ENCODE peak calls at places on chromosomes 13 and 19, in eight cellular contexts. One of them, this sample, is unnamed.

GRCh38 chr13:46553886-46554855 is 1.2 kb downstream of the LRCH1 start:
- DNase-seq in PC-3: peak; percentile 78
- DNase-seq in neural progenitor cell: peak; percentile 78
- DNase-seq in hepatocyte: peak; percentile 83
- DNase-seq in GM23338: peak; percentile 78
- DNase-seq in GM23248: peak; percentile 91
- DNase-seq in MM.1S: peak; percentile 43
- DNase-seq in HCT116: peak; percentile 55
- DNase-seq in this sample: peak; percentile 82

GRCh38 chr19:10552596-10553053 is 8.9 kb downstream of the ATG4D start:
- DNase-seq in HCT116: no peak
- DNase-seq in GM23338: peak; percentile 82
- DNase-seq in hepatocyte: no peak
- DNase-seq in PC-3: peak; percentile 47
- DNase-seq in GM23248: peak; percentile 36
- DNase-seq in MM.1S: no peak
- DNase-seq in neural progenitor cell: no peak
- DNase-seq in this sample: peak; percentile 65

GRCh38 chr19:45852941-45853340 is 10.0 kb downstream of the SYMPK start:
- DNase-seq in neural progenitor cell: no peak
- DNase-seq in hepatocyte: no peak
- DNase-seq in GM23338: no peak
- DNase-seq in GM23248: no peak
- DNase-seq in PC-3: no peak
- DNase-seq in MM.1S: no peak
- DNase-seq in HCT116: no peak
- DNase-seq in this sample: no peak

GRCh38 chr13:34217343-34218094 is 399.6 kb downstream of the RFC3 start:
- DNase-seq in GM23338: no peak
- DNase-seq in neural progenitor cell: no peak
- DNase-seq in hepatocyte: no peak
- DNase-seq in HCT116: no peak
- DNase-seq in GM23248: no peak
- DNase-seq in MM.1S: no peak
- DNase-seq in PC-3: no peak
- DNase-seq in this sample: no peak

GRCh38 chr19:57302020-57302465 is 18.2 kb upstream of the ZNF543 start:
- DNase-seq in HCT116: no peak
- DNase-seq in GM23248: peak; percentile 98
- DNase-seq in PC-3: peak; percentile 94
- DNase-seq in hepatocyte: peak; percentile 52
- DNase-seq in MM.1S: no peak
- DNase-seq in GM23338: no peak
- DNase-seq in neural progenitor cell: no peak
- DNase-seq in this sample: no peak

GRCh38 chr13:106555631-106556328 is 12.2 kb downstream of the ARGLU1 start:
- DNase-seq in MM.1S: no peak
- DNase-seq in hepatocyte: no peak
- DNase-seq in GM23338: no peak
- DNase-seq in GM23248: peak; percentile 39
- DNase-seq in neural progenitor cell: no peak
- DNase-seq in PC-3: no peak
- DNase-seq in HCT116: no peak
- DNase-seq in this sample: no peak

GRCh38 chr19:13902993-13903555 is 2.8 kb downstream of the BRME1 start:
- DNase-seq in hepatocyte: no peak
- DNase-seq in GM23338: peak; percentile 65
- DNase-seq in HCT116: no peak
- DNase-seq in neural progenitor cell: no peak
- DNase-seq in GM23248: peak; percentile 13
- DNase-seq in MM.1S: peak; percentile 26
- DNase-seq in PC-3: peak; percentile 54
- DNase-seq in this sample: peak; percentile 51

GRCh38 chr19:4910594-4911273 is 1.4 kb downstream of the UHRF1 start:
- DNase-seq in hepatocyte: no peak
- DNase-seq in neural progenitor cell: peak; percentile 41
- DNase-seq in GM23338: no peak
- DNase-seq in MM.1S: no peak
- DNase-seq in GM23248: peak; percentile 68
- DNase-seq in HCT116: no peak
- DNase-seq in PC-3: peak; percentile 80
- DNase-seq in this sample: peak; percentile 58

GRCh38 chr13:83546476-83546875 is 335.8 kb downstream of the SLITRK1 start:
- DNase-seq in HCT116: no peak
- DNase-seq in GM23338: no peak
- DNase-seq in MM.1S: no peak
- DNase-seq in GM23248: peak; percentile 3
- DNase-seq in PC-3: no peak
- DNase-seq in neural progenitor cell: no peak
- DNase-seq in hepatocyte: no peak
- DNase-seq in this sample: no peak

GRCh38 chr13:31267126-31267784 is 67.5 kb downstream of the B3GLCT start:
- DNase-seq in MM.1S: no peak
- DNase-seq in HCT116: no peak
- DNase-seq in neural progenitor cell: no peak
- DNase-seq in hepatocyte: no peak
- DNase-seq in GM23248: no peak
- DNase-seq in GM23338: no peak
- DNase-seq in PC-3: no peak
- DNase-seq in this sample: no peak

GRCh38 chr19:47124937-47125668 is 5.5 kb upstream of the SAE1 start:
- DNase-seq in neural progenitor cell: peak; percentile 83
- DNase-seq in GM23248: peak; percentile 81
- DNase-seq in GM23338: peak; percentile 96
- DNase-seq in PC-3: peak; percentile 86
- DNase-seq in MM.1S: peak; percentile 55
- DNase-seq in hepatocyte: peak; percentile 86
- DNase-seq in HCT116: peak; percentile 85
- DNase-seq in this sample: peak; percentile 74

GRCh38 chr19:28466107-28467045 is 746.6 kb downstream of the UQCRFS1 start:
- DNase-seq in GM23248: peak; percentile 66
- DNase-seq in MM.1S: peak; percentile 84
- DNase-seq in hepatocyte: peak; percentile 78
- DNase-seq in HCT116: no peak
- DNase-seq in PC-3: peak; percentile 19
- DNase-seq in neural progenitor cell: peak; percentile 76
- DNase-seq in GM23338: peak; percentile 78
- DNase-seq in this sample: peak; percentile 72

GRCh38 chr19:2356036-2356646 is 3.9 kb upstream of the TMPRSS9 start:
- DNase-seq in PC-3: no peak
- DNase-seq in hepatocyte: no peak
- DNase-seq in GM23338: no peak
- DNase-seq in GM23248: no peak
- DNase-seq in MM.1S: no peak
- DNase-seq in neural progenitor cell: no peak
- DNase-seq in HCT116: no peak
- DNase-seq in this sample: no peak

GRCh38 chr13:25652764-25653163 is 281.0 kb downstream of the ATP8A2 start:
- DNase-seq in HCT116: no peak
- DNase-seq in neural progenitor cell: peak; percentile 39
- DNase-seq in GM23338: peak; percentile 71
- DNase-seq in GM23248: no peak
- DNase-seq in MM.1S: no peak
- DNase-seq in hepatocyte: no peak
- DNase-seq in PC-3: no peak
- DNase-seq in this sample: no peak

GRCh38 chr19:35031072-35031881 is 1.0 kb downstream of the SCN1B start:
- DNase-seq in HCT116: no peak
- DNase-seq in MM.1S: no peak
- DNase-seq in hepatocyte: no peak
- DNase-seq in GM23248: peak; percentile 50
- DNase-seq in GM23338: peak; percentile 71
- DNase-seq in PC-3: peak; percentile 30
- DNase-seq in neural progenitor cell: peak; percentile 76
- DNase-seq in this sample: no peak

GRCh38 chr19:2266183-2266993 is 10.2 kb upstream of the JSRP1 start:
- DNase-seq in HCT116: no peak
- DNase-seq in GM23248: peak; percentile 95
- DNase-seq in neural progenitor cell: no peak
- DNase-seq in MM.1S: peak; percentile 62
- DNase-seq in hepatocyte: no peak
- DNase-seq in PC-3: peak; percentile 39
- DNase-seq in GM23338: no peak
- DNase-seq in this sample: peak; percentile 67

GRCh38 chr19:35373492-35373891 is 2.6 kb downstream of the GPR42 start:
- DNase-seq in GM23248: no peak
- DNase-seq in PC-3: no peak
- DNase-seq in GM23338: no peak
- DNase-seq in hepatocyte: no peak
- DNase-seq in HCT116: no peak
- DNase-seq in neural progenitor cell: no peak
- DNase-seq in MM.1S: no peak
- DNase-seq in this sample: no peak

GRCh38 chr19:56141416-56141992 is 417 bp downstream of the ZNF444 start:
- DNase-seq in hepatocyte: peak; percentile 49
- DNase-seq in PC-3: no peak
- DNase-seq in GM23338: peak; percentile 55
- DNase-seq in MM.1S: no peak
- DNase-seq in HCT116: no peak
- DNase-seq in neural progenitor cell: peak; percentile 59
- DNase-seq in GM23248: peak; percentile 59
- DNase-seq in this sample: peak; percentile 25

DNA sequence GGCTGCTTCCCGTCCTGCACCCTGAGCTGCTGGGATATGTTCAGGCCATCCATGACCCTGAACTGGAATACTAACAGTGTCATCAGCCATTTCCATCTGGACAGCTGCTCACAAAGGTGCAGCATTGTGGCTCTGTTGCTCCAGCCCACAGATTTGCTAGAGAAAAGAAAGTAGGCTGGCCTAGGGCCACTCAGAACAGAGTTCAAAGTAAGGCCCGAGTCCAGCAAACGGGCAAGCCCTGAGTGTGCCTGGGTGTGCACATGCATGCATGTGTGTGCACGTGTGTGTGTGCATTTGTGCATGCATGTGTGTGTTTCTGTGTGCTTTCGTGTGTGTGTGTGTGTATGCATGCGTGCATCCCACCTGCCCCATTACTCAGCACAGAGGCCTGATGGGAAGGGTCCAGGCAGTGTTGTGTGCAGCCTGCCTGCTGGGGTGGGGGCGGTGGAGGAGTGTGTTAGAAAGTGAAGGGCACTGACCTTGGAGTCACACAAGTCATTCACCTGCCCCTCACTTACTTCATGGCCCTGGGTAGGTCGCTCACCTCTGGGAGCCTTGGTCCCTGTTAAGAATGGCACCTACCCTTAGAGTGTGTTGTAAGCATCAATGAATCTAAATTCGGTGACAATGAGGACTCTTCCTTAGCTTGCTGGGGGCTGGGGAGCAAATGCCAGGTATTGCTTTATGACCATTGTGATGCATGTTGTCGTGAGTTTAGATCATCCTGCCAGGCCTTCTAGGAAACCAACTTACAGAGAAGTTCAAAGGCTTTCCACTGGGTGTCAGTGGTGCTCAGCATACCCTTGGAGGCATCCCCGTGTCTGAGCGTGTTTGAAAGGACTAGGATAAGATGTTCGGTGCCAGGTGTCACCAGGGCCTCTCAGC is 53.2 kb downstream of the GPR12 start:
- DNase-seq in HCT116: peak; percentile 27
- DNase-seq in MM.1S: peak; percentile 23
- DNase-seq in neural progenitor cell: peak; percentile 76
- DNase-seq in PC-3: peak; percentile 63
- DNase-seq in GM23248: peak; percentile 73
- DNase-seq in hepatocyte: peak; percentile 78
- DNase-seq in GM23338: peak; percentile 91
- DNase-seq in this sample: peak; percentile 65
- TF ChIP-seq EZH2phosphoT487 in HCT116: no peak
- TF ChIP-seq EZH2phosphoT487 in MM.1S: no peak
- TF ChIP-seq EZH2phosphoT487 in neural progenitor cell: no peak
- TF ChIP-seq EZH2phosphoT487 in PC-3: no peak
- TF ChIP-seq EZH2phosphoT487 in GM23248: no peak
- TF ChIP-seq EZH2phosphoT487 in hepatocyte: no peak
- TF ChIP-seq EZH2phosphoT487 in GM23338: no peak
- TF ChIP-seq EZH2phosphoT487 in this sample: no peak

DNA sequence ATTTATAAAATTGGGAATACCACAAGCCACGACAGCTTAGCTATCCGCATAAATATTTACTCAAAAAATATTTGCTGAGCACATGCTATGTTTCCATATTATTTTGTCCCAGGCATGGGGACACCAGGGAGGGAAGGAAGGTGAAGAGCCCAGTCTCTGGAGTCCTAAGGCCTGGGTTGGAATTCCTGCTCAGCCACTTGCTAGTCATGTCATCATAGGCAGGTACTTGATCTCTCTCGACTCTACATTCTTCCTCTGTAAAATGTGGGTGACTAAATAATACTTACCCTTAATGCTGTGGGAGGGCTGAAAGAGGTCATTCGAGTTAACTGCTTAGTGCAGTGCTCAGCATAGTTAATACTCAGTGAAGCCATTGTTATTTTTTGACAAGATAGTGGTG is 4.3 kb upstream of the RNASEH2B start:
- DNase-seq in GM23338: no peak
- DNase-seq in MM.1S: no peak
- DNase-seq in PC-3: no peak
- DNase-seq in GM23248: no peak
- DNase-seq in HCT116: no peak
- DNase-seq in hepatocyte: no peak
- DNase-seq in neural progenitor cell: no peak
- DNase-seq in this sample: no peak
- H3K4me3 ChIP-seq in GM23338: no peak overlapping the region
- H3K4me3 ChIP-seq in MM.1S: no peak overlapping the region
- H3K4me3 ChIP-seq in PC-3: no peak overlapping the region
- H3K4me3 ChIP-seq in GM23248: no peak overlapping the region
- H3K4me3 ChIP-seq in HCT116: no peak overlapping the region
- H3K4me3 ChIP-seq in hepatocyte: no peak overlapping the region
- H3K4me3 ChIP-seq in neural progenitor cell: no peak overlapping the region
- H3K4me3 ChIP-seq in this sample: no peak overlapping the region

GRCh38 chr13:75055296-75055695 is 426.7 kb downstream of the TBC1D4 start:
- DNase-seq in neural progenitor cell: no peak
- DNase-seq in hepatocyte: no peak
- DNase-seq in MM.1S: peak; percentile 36
- DNase-seq in GM23248: no peak
- DNase-seq in PC-3: no peak
- DNase-seq in HCT116: no peak
- DNase-seq in GM23338: no peak
- DNase-seq in this sample: no peak
- H3K4me1 ChIP-seq in neural progenitor cell: no peaks in the 10 kb centered on the region
- H3K4me1 ChIP-seq in hepatocyte: peaks cover 10% of the 10 kb centered on the region
- H3K4me1 ChIP-seq in MM.1S: peaks cover 12% of the 10 kb centered on the region
- H3K4me1 ChIP-seq in GM23248: peaks cover 10% of the 10 kb centered on the region
- H3K4me1 ChIP-seq in PC-3: no peaks in the 10 kb centered on the region
- H3K4me1 ChIP-seq in HCT116: no peaks in the 10 kb centered on the region
- H3K4me1 ChIP-seq in GM23338: no peaks in the 10 kb centered on the region
- H3K4me1 ChIP-seq in this sample: no peaks in the 10 kb centered on the region

DNA sequence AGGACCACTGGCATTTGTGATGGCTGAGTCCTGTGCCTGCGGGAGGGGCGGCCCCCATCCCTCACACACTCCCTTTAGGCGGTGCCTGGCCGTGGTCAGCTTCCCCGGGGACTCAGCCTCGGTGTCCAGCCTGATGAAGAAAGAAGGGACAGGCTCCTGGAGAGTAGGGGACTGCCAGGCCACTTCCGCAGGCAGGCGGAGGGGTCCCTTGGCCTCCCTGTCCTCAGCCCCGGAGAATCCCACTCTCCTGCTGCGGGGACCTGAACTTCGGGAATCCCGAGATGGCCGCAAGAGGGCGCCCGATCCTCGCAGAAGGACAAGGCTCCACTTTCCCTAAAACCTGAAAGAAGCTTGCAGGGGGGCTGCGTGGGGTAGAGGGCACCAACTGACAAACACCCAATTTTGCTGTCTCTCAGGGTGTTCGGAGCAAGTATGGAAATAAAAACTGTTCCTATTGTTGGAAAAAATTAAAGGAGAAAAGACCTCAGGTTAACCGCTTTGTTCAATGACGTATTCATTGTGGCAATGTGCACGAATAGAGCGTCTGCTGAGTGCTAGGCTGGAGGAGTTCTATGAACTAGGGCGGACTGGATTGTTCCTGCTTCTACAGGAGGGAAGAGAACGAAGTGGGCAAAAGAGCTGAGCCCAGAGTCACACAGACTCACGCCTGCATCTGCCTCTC is 297.3 kb downstream of the ZNF536 start:
- DNase-seq in GM23338: peak; percentile 85
- DNase-seq in hepatocyte: peak; percentile 81
- DNase-seq in HCT116: no peak
- DNase-seq in PC-3: peak; percentile 39
- DNase-seq in GM23248: peak; percentile 62
- DNase-seq in MM.1S: peak; percentile 48
- DNase-seq in neural progenitor cell: peak; percentile 80
- DNase-seq in this sample: peak; percentile 34
- TF ChIP-seq EZH2phosphoT487 in GM23338: no peak
- TF ChIP-seq EZH2phosphoT487 in hepatocyte: no peak
- TF ChIP-seq EZH2phosphoT487 in HCT116: no peak
- TF ChIP-seq EZH2phosphoT487 in PC-3: no peak
- TF ChIP-seq EZH2phosphoT487 in GM23248: no peak
- TF ChIP-seq EZH2phosphoT487 in MM.1S: no peak
- TF ChIP-seq EZH2phosphoT487 in neural progenitor cell: no peak
- TF ChIP-seq EZH2phosphoT487 in this sample: no peak